ENCODE peak calls at places on chromosome 2, in five cellular contexts. One of them, this sample, is unnamed.

GRCh38 chr2:218081063-218081462 is 12.0 kb downstream of the RUFY4 start:
- DNase-seq in memory B cell: no peak
- DNase-seq in stimulated activated CD4-positive, alpha-beta T cell treated with anti-CD3 and anti-CD28 coated beads, Interleukin-15, amount 100 ng/mL, for 24 hours: no peak
- DNase-seq in GM23248: peak
- DNase-seq in CD8-positive, alpha-beta memory T cell: no peak
- DNase-seq in this sample: no peak

GRCh38 chr2:196079052-196079451 is 10.4 kb upstream of the DNAH7 start:
- DNase-seq in memory B cell: no peak
- DNase-seq in stimulated activated CD4-positive, alpha-beta T cell treated with anti-CD3 and anti-CD28 coated beads, Interleukin-15, amount 100 ng/mL, for 24 hours: no peak
- DNase-seq in GM23248: peak
- DNase-seq in CD8-positive, alpha-beta memory T cell: no peak
- DNase-seq in this sample: no peak

GRCh38 chr2:30629866-30630265 is 177.4 kb downstream of the CAPN13 start:
- DNase-seq in memory B cell: no peak
- DNase-seq in stimulated activated CD4-positive, alpha-beta T cell treated with anti-CD3 and anti-CD28 coated beads, Interleukin-15, amount 100 ng/mL, for 24 hours: no peak
- DNase-seq in GM23248: peak
- DNase-seq in CD8-positive, alpha-beta memory T cell: no peak
- DNase-seq in this sample: no peak

GRCh38 chr2:179250084-179250483 is 14.5 kb downstream of the SESTD1 start:
- DNase-seq in memory B cell: no peak
- DNase-seq in stimulated activated CD4-positive, alpha-beta T cell treated with anti-CD3 and anti-CD28 coated beads, Interleukin-15, amount 100 ng/mL, for 24 hours: no peak
- DNase-seq in GM23248: peak
- DNase-seq in CD8-positive, alpha-beta memory T cell: no peak
- DNase-seq in this sample: no peak

GRCh38 chr2:1874101-1874865 is 130.0 kb upstream of the PXDN start:
- DNase-seq in memory B cell: no peak
- DNase-seq in stimulated activated CD4-positive, alpha-beta T cell treated with anti-CD3 and anti-CD28 coated beads, Interleukin-15, amount 100 ng/mL, for 24 hours: no peak
- DNase-seq in GM23248: no peak
- DNase-seq in CD8-positive, alpha-beta memory T cell: no peak
- DNase-seq in this sample: no peak

GRCh38 chr2:229129738-229130371 is 141.2 kb downstream of the PID1 start:
- DNase-seq in memory B cell: no peak
- DNase-seq in stimulated activated CD4-positive, alpha-beta T cell treated with anti-CD3 and anti-CD28 coated beads, Interleukin-15, amount 100 ng/mL, for 24 hours: no peak
- DNase-seq in GM23248: peak
- DNase-seq in CD8-positive, alpha-beta memory T cell: no peak
- DNase-seq in this sample: no peak

GRCh38 chr2:43877782-43878464 is 39.2 kb downstream of the ABCG8 start:
- DNase-seq in memory B cell: peak
- DNase-seq in stimulated activated CD4-positive, alpha-beta T cell treated with anti-CD3 and anti-CD28 coated beads, Interleukin-15, amount 100 ng/mL, for 24 hours: peak
- DNase-seq in GM23248: peak
- DNase-seq in CD8-positive, alpha-beta memory T cell: peak
- DNase-seq in this sample: no peak

GRCh38 chr2:168577885-168578284 is 121.8 kb downstream of the CERS6 start:
- DNase-seq in memory B cell: no peak
- DNase-seq in stimulated activated CD4-positive, alpha-beta T cell treated with anti-CD3 and anti-CD28 coated beads, Interleukin-15, amount 100 ng/mL, for 24 hours: no peak
- DNase-seq in GM23248: peak
- DNase-seq in CD8-positive, alpha-beta memory T cell: no peak
- DNase-seq in this sample: no peak

GRCh38 chr2:208254118-208254870 is 577 bp downstream of the IDH1 start:
- DNase-seq in memory B cell: peak
- DNase-seq in stimulated activated CD4-positive, alpha-beta T cell treated with anti-CD3 and anti-CD28 coated beads, Interleukin-15, amount 100 ng/mL, for 24 hours: peak
- DNase-seq in GM23248: peak
- DNase-seq in CD8-positive, alpha-beta memory T cell: peak
- DNase-seq in this sample: peak

GRCh38 chr2:149084924-149085795 is 46.7 kb downstream of the LYPD6B start:
- DNase-seq in memory B cell: no peak
- DNase-seq in stimulated activated CD4-positive, alpha-beta T cell treated with anti-CD3 and anti-CD28 coated beads, Interleukin-15, amount 100 ng/mL, for 24 hours: no peak
- DNase-seq in GM23248: peak
- DNase-seq in CD8-positive, alpha-beta memory T cell: no peak
- DNase-seq in this sample: no peak

GRCh38 chr2:237867465-237867864 is 8.0 kb downstream of the RAMP1 start:
- DNase-seq in memory B cell: no peak
- DNase-seq in stimulated activated CD4-positive, alpha-beta T cell treated with anti-CD3 and anti-CD28 coated beads, Interleukin-15, amount 100 ng/mL, for 24 hours: no peak
- DNase-seq in GM23248: no peak
- DNase-seq in CD8-positive, alpha-beta memory T cell: no peak
- DNase-seq in this sample: no peak

GRCh38 chr2:27638709-27639108 is 9.9 kb downstream of the GPN1 start:
- DNase-seq in memory B cell: no peak
- DNase-seq in stimulated activated CD4-positive, alpha-beta T cell treated with anti-CD3 and anti-CD28 coated beads, Interleukin-15, amount 100 ng/mL, for 24 hours: peak
- DNase-seq in GM23248: peak
- DNase-seq in CD8-positive, alpha-beta memory T cell: no peak
- DNase-seq in this sample: no peak

GRCh38 chr2:201644001-201644400 is 698 bp upstream of the TMEM237 start:
- DNase-seq in memory B cell: no peak
- DNase-seq in stimulated activated CD4-positive, alpha-beta T cell treated with anti-CD3 and anti-CD28 coated beads, Interleukin-15, amount 100 ng/mL, for 24 hours: no peak
- DNase-seq in GM23248: peak
- DNase-seq in CD8-positive, alpha-beta memory T cell: no peak
- DNase-seq in this sample: no peak

GRCh38 chr2:146651361-146651760 is 1193.5 kb upstream of the ACVR2A start:
- DNase-seq in memory B cell: no peak
- DNase-seq in stimulated activated CD4-positive, alpha-beta T cell treated with anti-CD3 and anti-CD28 coated beads, Interleukin-15, amount 100 ng/mL, for 24 hours: no peak
- DNase-seq in GM23248: no peak
- DNase-seq in CD8-positive, alpha-beta memory T cell: no peak
- DNase-seq in this sample: no peak

GRCh38 chr2:201901770-201902169 is 95.4 kb downstream of the CDK15 start:
- DNase-seq in memory B cell: no peak
- DNase-seq in stimulated activated CD4-positive, alpha-beta T cell treated with anti-CD3 and anti-CD28 coated beads, Interleukin-15, amount 100 ng/mL, for 24 hours: no peak
- DNase-seq in GM23248: no peak
- DNase-seq in CD8-positive, alpha-beta memory T cell: no peak
- DNase-seq in this sample: no peak

This sample was measured in T-helper 22 cell.